ENCODE peak calls at places on chromosome 18, in six cellular contexts. R, O, U, N, X and Y are unnamed samples.

GRCh38 chr18:13585379-13586153 is 140.8 kb downstream of the FAM210A start:
- DNase-seq in N (no peak), O (no peak), R (no peak), U (no peak), X (no peak), Y (no peak)

GRCh38 chr18:50749421-50749820 is 70.4 kb downstream of the MRO start:
- DNase-seq in O (no peak), X (no peak), U (no peak), N (no peak), R (no peak), Y (no peak)

GRCh38 chr18:34880882-34881852 is 160.0 kb upstream of the MAPRE2 start:
- DNase-seq in R (no peak), X (no peak), O (no peak), U (no peak), N (peak; percentile 15), Y (peak; percentile 9)

GRCh38 chr18:51195602-51196115 is 1.8 kb downstream of the MEX3C start:
- DNase-seq in N (peak; percentile 80), O (no peak), U (no peak), R (no peak), X (no peak), Y (peak; percentile 49)

GRCh38 chr18:63336366-63337099 is 17.0 kb upstream of the BCL2 start:
- DNase-seq in R (no peak), X (no peak), O (no peak), N (peak; percentile 91), U (no peak), Y (peak; percentile 39)

GRCh38 chr18:53799134-53799533 is 425.3 kb downstream of the MBD2 start:
- DNase-seq in U (no peak), X (no peak), N (peak; percentile 60), O (no peak), R (no peak), Y (no peak)

GRCh38 chr18:25365242-25365641 is 13.3 kb upstream of the ZNF521 start:
- DNase-seq in X (no peak), U (no peak), R (no peak), N (no peak), O (no peak), Y (no peak)

GRCh38 chr18:64720781-64721464 is 572.0 kb upstream of the LINC00305 start:
- DNase-seq in R (no peak), O (no peak), X (no peak), N (no peak), U (no peak), Y (peak; percentile 86)

GRCh38 chr18:33673689-33674088 is 95.7 kb downstream of the ASXL3 start:
- DNase-seq in R (no peak), O (no peak), U (no peak), N (no peak), X (no peak), Y (no peak)

GRCh38 chr18:73461780-73462059 is 593.9 kb upstream of the NETO1 start:
- DNase-seq in R (no peak), N (peak; percentile 45), X (no peak), U (no peak), O (no peak), Y (no peak)

GRCh38 chr18:26470011-26470637 is 78.2 kb downstream of the KCTD1 start:
- DNase-seq in N (peak; percentile 64), U (no peak), R (no peak), X (no peak), O (no peak), Y (no peak)

GRCh38 chr18:8478166-8478967 is 130.9 kb upstream of the RAB12 start:
- DNase-seq in N (peak; percentile 21), O (peak; percentile 83), X (peak; percentile 64), U (no peak), R (peak; percentile 45), Y (peak; percentile 40)

GRCh38 chr18:66838340-66838987 is 234.6 kb upstream of the CDH19 start:
- DNase-seq in O (no peak), U (no peak), X (no peak), N (no peak), R (no peak), Y (no peak)

GRCh38 chr18:73232933-73233332 is 365.1 kb upstream of the NETO1 start:
- DNase-seq in X (no peak), N (peak; percentile 3), U (no peak), R (no peak), O (no peak), Y (no peak)

GRCh38 chr18:39571511-39571910 is 2005.9 kb upstream of the CELF4 start:
- DNase-seq in X (no peak), N (peak; percentile 3), R (no peak), O (no peak), U (no peak), Y (peak; percentile 2)

GRCh38 chr18:35386600-35387366 is 9.6 kb upstream of the ZNF396 start:
- DNase-seq in O (no peak), R (peak; percentile 50), N (peak; percentile 74), X (peak; percentile 14), U (no peak), Y (peak; percentile 80)

GRCh38 chr18:48073231-48073930 is 142.9 kb upstream of the SMAD2 start:
- DNase-seq in X (no peak), N (no peak), R (no peak), O (no peak), U (no peak), Y (no peak)

GRCh38 chr18:47931707-47932103 is 1.2 kb upstream of the SMAD2 start:
- DNase-seq in R (peak; percentile 23), O (no peak), X (no peak), N (no peak), U (no peak), Y (peak; percentile 8)

GRCh38 chr18:2513616-2514015 is 57.7 kb downstream of the METTL4 start:
- DNase-seq in O (no peak), X (no peak), N (peak; percentile 27), U (no peak), R (no peak), Y (no peak)

GRCh38 chr18:55404811-55405654 is 183.0 kb downstream of the TCF4 start:
- DNase-seq in O (no peak), R (no peak), U (no peak), N (no peak), X (no peak), Y (no peak)

GRCh38 chr18:22165603-22166069 is 3.8 kb upstream of the GATA6 start:
- DNase-seq in U (no peak), R (peak; percentile 49), N (no peak), O (no peak), X (no peak), Y (no peak)

GRCh38 chr18:66168834-66169233 is 418.0 kb downstream of the CDH7 start:
- DNase-seq in N (no peak), R (no peak), O (no peak), U (no peak), X (no peak), Y (no peak)

GRCh38 chr18:13439475-13439874 is 220.9 kb downstream of the LDLRAD4 start:
- DNase-seq in O (no peak), N (no peak), X (no peak), U (no peak), R (no peak), Y (no peak)

GRCh38 chr18:6960656-6961055 is 156.9 kb downstream of the LAMA1 start:
- DNase-seq in R (no peak), O (no peak), X (no peak), N (peak; percentile 58), U (no peak), Y (no peak)

GRCh38 chr18:9017170-9017899 is 85.2 kb upstream of the NDUFV2 start:
- DNase-seq in U (peak; percentile 17), N (peak; percentile 96), R (peak; percentile 69), O (peak; percentile 88), X (peak; percentile 72), Y (peak; percentile 10)

GRCh38 chr18:3985030-3985429 is 470.1 kb downstream of the DLGAP1 start:
- DNase-seq in X (no peak), N (peak; percentile 11), U (no peak), R (no peak), O (no peak), Y (peak; percentile 15)

GRCh38 chr18:63736856-63737255 is 34.1 kb downstream of the SERPINB11 start:
- DNase-seq in X (no peak), O (no peak), N (peak; percentile 9), U (no peak), R (no peak), Y (no peak)

GRCh38 chr18:78798402-78799175 is 181.0 kb upstream of the SALL3 start:
- DNase-seq in O (peak; percentile 68), R (no peak), N (no peak), U (no peak), X (no peak), Y (no peak)

GRCh38 chr18:711330-711692 is 1.1 kb downstream of the ENOSF1 start:
- DNase-seq in R (no peak), X (no peak), N (no peak), U (no peak), O (no peak), Y (no peak)

GRCh38 chr18:51614967-51615571 is 417.6 kb upstream of the MEX3C start:
- DNase-seq in O (no peak), N (peak; percentile 26), U (no peak), R (no peak), X (no peak), Y (no peak)

GRCh38 chr18:33581816-33582215 is 3.8 kb downstream of the ASXL3 start:
- DNase-seq in N (no peak), X (no peak), U (no peak), R (peak; percentile 38), O (no peak), Y (no peak)

GRCh38 chr18:63676927-63677326 is 15.2 kb upstream of the SERPINB3 start:
- DNase-seq in N (no peak), R (no peak), U (no peak), O (no peak), X (no peak), Y (no peak)

GRCh38 chr18:4831791-4832375 is 365.2 kb downstream of the AKAIN1 start:
- DNase-seq in R (no peak), N (no peak), O (no peak), X (no peak), U (no peak), Y (no peak)

GRCh38 chr18:49486617-49486958 is 446 bp downstream of the C18orf32 start:
- DNase-seq in O (no peak), R (no peak), X (no peak), U (no peak), N (peak; percentile 19), Y (no peak)
- H3K4me1 ChIP-seq in O (peaks cover 63% of the 10 kb centered on the region), R (peaks cover 6% of the 10 kb centered on the region), X (peaks cover 53% of the 10 kb centered on the region), U (peaks cover 5% of the 10 kb centered on the region), N (peaks cover 9% of the 10 kb centered on the region), Y (no peaks in the 10 kb centered on the region)

GRCh38 chr18:23257153-23257552 is 121.9 kb downstream of the CABLES1 start:
- DNase-seq in R (no peak), N (no peak), X (no peak), U (no peak), O (no peak), Y (peak; percentile 59)
- H3K4me1 ChIP-seq in R (peaks cover 12% of the 10 kb centered on the region), N (peaks cover 20% of the 10 kb centered on the region), X (peaks cover 36% of the 10 kb centered on the region), U (peaks cover 22% of the 10 kb centered on the region), O (peaks cover 46% of the 10 kb centered on the region), Y (peaks cover 11% of the 10 kb centered on the region)

DNA sequence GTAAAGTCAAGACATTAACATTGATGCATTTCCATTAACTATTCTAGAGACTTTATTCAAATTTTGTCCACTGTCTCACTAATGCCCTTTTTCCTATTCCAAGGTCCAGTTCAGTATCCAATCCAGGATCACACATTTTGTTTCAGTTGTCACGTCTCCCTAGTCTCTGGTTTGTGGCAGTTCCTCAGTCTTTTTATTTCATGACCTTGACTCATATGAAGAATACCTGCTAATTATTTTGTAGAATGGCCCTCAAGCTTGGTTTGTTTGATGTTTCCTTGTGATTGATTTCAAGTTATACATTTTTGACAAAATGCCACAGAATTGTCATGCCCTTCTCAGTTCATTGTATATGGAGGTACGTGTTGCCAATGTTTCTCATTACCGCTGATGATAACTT is 145.2 kb downstream of the FHOD3 start:
- DNase-seq in U (no peak), X (no peak), N (no peak), O (no peak), R (no peak), Y (no peak)
- H3K4me1 ChIP-seq in U (no peaks in the 10 kb centered on the region), X (peaks cover 33% of the 10 kb centered on the region), N (peaks cover 5% of the 10 kb centered on the region), O (no peaks in the 10 kb centered on the region), R (peaks cover 3% of the 10 kb centered on the region), Y (no peaks in the 10 kb centered on the region)

GRCh38 chr18:46060359-46060841 is 11.7 kb downstream of the PSTPIP2 start:
- DNase-seq in O (no peak), X (no peak), N (no peak), R (no peak), U (no peak), Y (peak; percentile 53)
- H3K4me1 ChIP-seq in O (peaks cover 21% of the 10 kb centered on the region), X (peaks cover 35% of the 10 kb centered on the region), N (no peaks in the 10 kb centered on the region), R (no peaks in the 10 kb centered on the region), U (peaks cover 8% of the 10 kb centered on the region), Y (peaks cover 2% of the 10 kb centered on the region)